ENCODE peak calls at places on chromosomes 13 and 19, in six cellular contexts. K, D, R, U, T and C are unnamed samples.

GRCh38 chr13:29520671-29521070 is 74.8 kb downstream of the SLC7A1 start:
- DNase-seq in K (peak; percentile 55), D (no peak), R (no peak), U (peak; percentile 73), T (no peak), C (no peak)

GRCh38 chr13:101556676-101557121 is 104.2 kb downstream of the ITGBL1 start:
- DNase-seq in K (no peak), D (no peak), R (no peak), U (no peak), T (no peak), C (no peak)

GRCh38 chr19:18118420-18119242 is 21.1 kb downstream of the MAST3 start:
- DNase-seq in K (no peak), D (no peak), R (no peak), U (no peak), T (no peak), C (no peak)

GRCh38 chr13:66553391-66553790 is 676.7 kb downstream of the PCDH9 start:
- DNase-seq in K (no peak), D (no peak), R (no peak), U (no peak), T (no peak), C (no peak)

GRCh38 chr13:99657848-99658265 is 156.6 kb downstream of the TM9SF2 start:
- DNase-seq in K (peak; percentile 69), D (peak; percentile 63), R (no peak), U (no peak), T (peak; percentile 59), C (no peak)

GRCh38 chr13:75151081-75151643 is 330.8 kb downstream of the TBC1D4 start:
- DNase-seq in K (no peak), D (no peak), R (no peak), U (peak; percentile 64), T (no peak), C (no peak)

GRCh38 chr13:37326319-37326718 is 220.9 kb upstream of the CSNK1A1L start:
- DNase-seq in K (no peak), D (no peak), R (no peak), U (no peak), T (no peak), C (no peak)

GRCh38 chr19:7595466-7596133 is at the start of gene CAMSAP3:
- DNase-seq in K (no peak), D (peak; percentile 90), R (peak; percentile 29), U (no peak), T (peak; percentile 71), C (peak; percentile 90)

GRCh38 chr13:75725784-75726183 is 89.7 kb downstream of the LMO7 start:
- DNase-seq in K (no peak), D (no peak), R (no peak), U (no peak), T (no peak), C (no peak)

GRCh38 chr19:37691881-37692504 is 27.6 kb downstream of the ZNF607 start:
- DNase-seq in K (peak; percentile 86), D (peak; percentile 72), R (peak; percentile 69), U (peak; percentile 69), T (peak; percentile 84), C (peak; percentile 64)

GRCh38 chr13:49322702-49323101 is 75.0 kb downstream of the CDADC1 start:
- DNase-seq in K (no peak), D (no peak), R (no peak), U (no peak), T (no peak), C (no peak)

GRCh38 chr19:19514881-19515763 is at the start of gene TSSK6:
- DNase-seq in K (no peak), D (no peak), R (no peak), U (no peak), T (peak; percentile 67), C (no peak)

GRCh38 chr13:50171585-50172282 is 156.5 kb downstream of the KCNRG start:
- DNase-seq in K (no peak), D (no peak), R (no peak), U (no peak), T (no peak), C (no peak)

GRCh38 chr13:91986771-91987515 is 588.5 kb downstream of the GPC5 start:
- DNase-seq in K (no peak), D (no peak), R (no peak), U (no peak), T (no peak), C (no peak)

DNA sequence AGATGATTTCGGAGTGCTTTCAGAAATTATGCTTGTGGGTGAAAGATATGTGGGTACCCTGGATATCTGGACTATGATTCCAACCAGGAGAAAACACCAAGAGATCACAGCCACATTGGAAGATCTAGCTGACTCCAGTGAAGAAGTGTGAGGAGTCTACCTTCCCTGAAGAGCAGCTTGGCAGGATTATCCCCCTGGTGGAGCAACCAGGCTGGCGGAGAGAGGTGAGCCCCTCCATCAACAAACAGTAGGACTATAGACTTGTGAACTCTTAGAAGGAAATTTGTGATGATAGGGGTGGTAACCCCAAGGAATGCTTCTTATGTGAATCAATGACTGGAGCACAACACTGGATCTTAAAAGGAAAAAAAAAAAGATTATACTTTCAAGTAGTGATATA is 47.8 kb upstream of the DIAPH3 start:
- DNase-seq in K (no peak), D (no peak), R (no peak), U (no peak), T (no peak), C (no peak)
- TF ChIP-seq CTCF in K (no peak), D (no peak), R (no peak), U (no peak), T (no peak), C (no peak)

GRCh38 chr19:1376415-1376805 is 7.3 kb upstream of the NDUFS7 start:
- DNase-seq in K (no peak), D (no peak), R (no peak), U (no peak), T (no peak), C (no peak)

GRCh38 chr19:1379961-1380489 is 3.7 kb upstream of the NDUFS7 start:
- DNase-seq in K (no peak), D (no peak), R (no peak), U (no peak), T (no peak), C (no peak)

GRCh38 chr19:1379126-1379905 is 4.4 kb upstream of the NDUFS7 start:
- DNase-seq in K (no peak), D (no peak), R (no peak), U (no peak), T (no peak), C (no peak)

GRCh38 chr19:1377176-1377964 is 6.3 kb upstream of the NDUFS7 start:
- DNase-seq in K (no peak), D (no peak), R (no peak), U (no peak), T (no peak), C (no peak)

DNA sequence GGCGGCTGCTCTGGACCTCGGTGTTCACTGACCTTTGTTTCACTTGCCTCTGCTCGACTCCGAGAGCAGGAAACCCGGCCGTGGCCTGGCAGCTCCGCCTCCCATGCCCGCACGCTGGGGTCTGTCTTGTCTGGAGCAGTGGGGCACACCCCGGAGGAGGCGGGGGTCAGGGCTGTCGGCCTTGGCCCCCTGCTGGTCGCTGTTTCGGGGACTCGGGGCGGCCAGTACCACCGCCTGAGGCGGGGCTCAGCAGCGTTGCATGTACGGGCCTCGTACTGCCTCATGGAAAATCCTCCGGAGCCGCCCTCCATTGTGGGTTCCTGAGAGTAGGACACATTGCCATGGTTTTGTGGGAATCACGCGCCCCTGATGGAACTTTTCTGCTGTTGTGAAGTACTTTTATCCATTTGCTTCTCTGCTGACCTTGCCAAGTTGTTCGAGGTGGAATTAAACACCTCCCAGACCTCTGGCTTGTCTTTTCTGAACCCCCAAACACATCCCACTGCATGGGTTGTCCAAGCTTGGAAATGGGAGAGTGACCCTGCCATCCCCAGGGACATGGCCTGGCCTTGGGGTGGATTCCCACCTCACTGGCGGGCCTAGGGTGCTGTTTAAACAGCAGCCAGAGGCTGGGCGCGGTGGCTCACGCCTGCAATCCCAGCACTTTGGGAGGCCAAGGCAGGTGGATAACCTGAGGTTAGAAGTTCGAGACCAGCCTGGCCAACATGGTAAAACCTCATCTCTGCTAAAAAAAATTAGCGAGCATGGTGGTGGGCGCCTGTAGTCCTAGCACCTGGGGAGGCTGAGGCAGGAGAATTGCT is 5.5 kb upstream of the NDUFS7 start:
- DNase-seq in K (no peak), D (no peak), R (no peak), U (no peak), T (no peak), C (no peak)
- TF ChIP-seq CTCF in K (no peak), D (no peak), R (no peak), U (peak; percentile 52), T (no peak), C (no peak)

DNA sequence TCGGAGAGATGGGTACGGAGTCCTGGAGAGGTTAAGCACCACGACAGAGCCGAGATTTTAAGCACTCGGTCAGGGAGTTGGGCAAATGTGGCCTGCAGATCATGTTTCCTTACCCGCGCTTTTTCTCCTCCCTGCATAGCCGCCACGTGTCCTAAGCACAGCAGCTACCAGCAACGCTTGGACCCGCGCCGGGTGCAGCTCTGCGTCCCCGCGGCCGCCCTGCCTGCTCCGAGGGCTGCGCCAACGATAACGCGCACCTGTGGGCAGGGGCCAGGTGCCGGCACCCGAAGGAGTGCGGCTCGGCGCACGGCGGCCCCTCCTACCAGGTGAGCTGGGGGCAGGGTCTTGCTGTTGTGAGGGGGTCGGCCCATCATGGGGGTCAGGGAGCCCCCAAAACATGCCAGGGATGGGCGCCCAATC is 24.8 kb upstream of the FXYD3 start:
- DNase-seq in K (no peak), D (peak; percentile 72), R (no peak), U (no peak), T (no peak), C (no peak)
- TF ChIP-seq CTCF in K (no peak), D (peak; percentile 20), R (no peak), U (peak; percentile 12), T (no peak), C (no peak)

GRCh38 chr19:41861846-41862245 is 1.8 kb downstream of the RPS19 start:
- DNase-seq in K (no peak), D (no peak), R (no peak), U (no peak), T (no peak), C (no peak)

GRCh38 chr19:41860419-41861097 is 503 bp downstream of the RPS19 start:
- DNase-seq in K (no peak), D (no peak), R (no peak), U (no peak), T (no peak), C (no peak)

GRCh38 chr19:41859213-41859617 is 840 bp upstream of the RPS19 start:
- DNase-seq in K (no peak), D (no peak), R (no peak), U (no peak), T (no peak), C (no peak)

GRCh38 chr19:41861098-41861768 is 1.2 kb downstream of the RPS19 start:
- DNase-seq in K (no peak), D (no peak), R (no peak), U (no peak), T (no peak), C (no peak)

DNA sequence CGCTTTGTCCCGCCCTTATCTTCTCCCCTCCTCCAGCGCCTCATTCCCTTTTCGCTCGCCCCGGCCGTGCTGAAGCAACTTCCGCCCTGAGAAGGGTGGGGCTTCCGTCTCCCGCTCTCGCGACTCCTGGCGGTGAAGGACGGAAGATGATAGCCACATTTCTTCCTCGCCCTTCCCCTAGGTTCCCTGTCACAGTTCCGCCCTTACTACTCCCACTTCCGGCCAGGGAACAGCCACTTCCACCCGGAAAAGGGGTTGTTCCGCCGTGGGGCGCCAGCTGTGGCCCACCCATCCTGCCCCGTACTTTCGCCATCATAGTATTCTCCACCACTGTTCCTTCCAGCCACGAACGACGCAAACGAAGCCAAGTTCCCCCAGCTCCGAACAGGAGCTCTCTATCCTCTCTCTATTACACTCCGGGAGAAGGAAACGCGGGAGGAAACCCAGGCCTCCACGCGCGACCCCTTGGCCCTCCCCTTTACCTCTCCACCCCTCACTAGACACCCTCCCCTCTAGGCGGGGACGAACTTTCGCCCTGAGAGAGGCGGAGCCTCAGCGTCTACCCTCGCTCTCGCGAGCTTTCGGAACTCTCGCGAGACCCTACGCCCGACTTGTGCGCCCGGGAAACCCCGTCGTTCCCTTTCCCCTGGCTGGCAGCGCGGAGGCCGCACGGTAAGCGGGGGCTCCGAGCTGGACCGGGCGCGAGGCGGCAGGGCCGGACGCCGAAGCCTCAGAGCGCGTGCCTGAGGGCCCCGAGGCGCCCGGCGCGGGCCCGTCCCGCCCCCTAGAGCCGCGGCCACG is at the start of gene RPS19:
- DNase-seq in K (peak; percentile 99), D (peak; percentile 98), R (peak; percentile 98), U (peak; percentile 98), T (peak; percentile 98), C (peak; percentile 97)
- TF ChIP-seq CTCF in K (peak; percentile 64), D (peak; percentile 23), R (peak; percentile 70), U (peak; percentile 86), T (peak; percentile 58), C (no peak)